ENCODE peak calls at places on chromosomes 11 and 22, in five cellular contexts. M is adrenal gland, R is IMR-90, Q is body of pancreas, H is K562. K is an unnamed sample.

GRCh38 chr22:29106839-29107238 is 34.0 kb downstream of the KREMEN1 start:
- DNase-seq in Q (no peak), R (no peak), H (no peak), M (no peak), K (no peak)

GRCh38 chr11:74844072-74844471 is 95.4 kb downstream of the RNF169 start:
- DNase-seq in R (no peak), H (no peak), M (no peak), Q (no peak), K (no peak)

GRCh38 chr11:17786824-17787525 is 52.4 kb downstream of the KCNC1 start:
- DNase-seq in H (no peak), R (peak; percentile 96), Q (no peak), M (no peak), K (peak; percentile 33)

GRCh38 chr11:2566223-2567025 is 121.6 kb downstream of the KCNQ1 start:
- DNase-seq in Q (peak; percentile 26), M (peak; percentile 61), H (peak; percentile 32), R (no peak), K (peak; percentile 58)

GRCh38 chr22:24994070-24994763 is 41.7 kb downstream of the KIAA1671 start:
- DNase-seq in H (no peak), Q (no peak), R (no peak), M (no peak), K (no peak)

GRCh38 chr11:38788591-38788990 is 2190.6 kb upstream of the RAG2 start:
- DNase-seq in R (no peak), Q (no peak), M (no peak), H (no peak), K (no peak)

GRCh38 chr11:73528420-73528819 is 69.5 kb downstream of the FAM168A start:
- DNase-seq in Q (no peak), R (no peak), M (no peak), H (no peak), K (no peak)

GRCh38 chr11:23079382-23079813 is 219.1 kb upstream of the CCDC179 start:
- DNase-seq in R (peak; percentile 82), H (no peak), M (no peak), Q (no peak), K (no peak)

GRCh38 chr11:22454461-22454860 is 116.3 kb downstream of the SLC17A6 start:
- DNase-seq in R (peak; percentile 42), M (no peak), Q (no peak), H (no peak), K (no peak)

GRCh38 chr11:119423459-119424254 is 685 bp upstream of the THY1 start:
- DNase-seq in R (peak; percentile 13), H (no peak), M (no peak), Q (no peak), K (no peak)

DNA sequence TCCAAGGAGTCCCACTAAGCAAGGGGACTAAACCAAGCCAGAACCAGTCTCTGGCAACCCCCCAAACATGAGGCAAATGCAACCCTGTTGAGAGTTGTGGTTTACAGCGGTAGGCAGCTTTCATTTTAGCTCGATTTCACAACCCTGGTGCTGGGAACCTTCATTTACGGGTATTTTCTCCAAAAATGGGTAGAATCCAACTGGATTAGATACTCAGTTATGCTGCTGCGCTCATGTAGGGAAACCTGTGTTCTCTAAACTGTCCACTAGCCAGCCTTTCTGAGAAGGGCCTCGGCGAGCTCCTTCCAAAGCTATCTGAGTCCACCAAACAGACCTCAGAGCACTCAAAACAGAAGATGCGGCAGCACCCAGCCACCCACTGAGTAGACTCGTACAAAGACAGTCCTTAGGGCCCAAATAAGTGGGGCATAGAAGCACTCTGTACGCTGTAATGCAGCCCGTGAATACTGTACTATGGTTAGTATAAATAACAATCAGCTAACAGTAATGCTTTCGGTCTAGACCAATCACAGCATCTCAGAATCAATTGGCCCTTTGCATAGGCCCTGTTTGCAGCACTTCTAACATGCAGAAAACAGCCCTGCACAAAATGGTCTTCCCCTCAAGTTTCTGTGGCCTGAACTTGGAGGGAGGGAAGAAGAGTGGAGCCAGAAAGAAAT is 104.7 kb downstream of the ETS1 start:
- DNase-seq in R (peak; percentile 46), H (no peak), Q (no peak), M (no peak), K (peak; percentile 77)
- TF ChIP-seq POLR2A in R (no peak), H (no peak), Q (no peak), M (no peak), K (no peak)

GRCh38 chr11:122153746-122154145 is 37.7 kb upstream of the BLID start:
- DNase-seq in Q (no peak), H (no peak), M (no peak), R (no peak), K (no peak)
- H3K4me3 ChIP-seq in Q (no peak overlapping the region), H (no peak overlapping the region), M (no peak overlapping the region), R (no peak overlapping the region), K (no peak overlapping the region)

GRCh38 chr11:64990222-64990918 is 6.4 kb downstream of the BATF2 start:
- DNase-seq in H (peak; percentile 54), Q (no peak), R (no peak), M (peak; percentile 61), K (peak; percentile 74)

GRCh38 chr11:64989416-64989815 is 7.4 kb downstream of the BATF2 start:
- DNase-seq in H (no peak), Q (no peak), M (no peak), R (no peak), K (no peak)

GRCh38 chr11:64987998-64988854 is 8.5 kb downstream of the BATF2 start:
- DNase-seq in M (no peak), Q (no peak), R (no peak), H (no peak), K (no peak)
- H3K4me1 ChIP-seq in M (peaks cover 7% of the 10 kb centered on the region), Q (peaks cover 5% of the 10 kb centered on the region), R (no peaks in the 10 kb centered on the region), H (peaks cover 22% of the 10 kb centered on the region), K (peaks cover 6% of the 10 kb centered on the region)

GRCh38 chr11:1353383-1354124 is 36.2 kb upstream of the BRSK2 start:
- DNase-seq in H (no peak), M (no peak), R (no peak), Q (no peak), K (peak; percentile 50)

GRCh38 chr11:1349074-1349931 is 39.9 kb upstream of the TOLLIP start:
- DNase-seq in M (no peak), R (no peak), Q (no peak), H (no peak), K (peak; percentile 57)

GRCh38 chr11:1350086-1350725 is 39.5 kb upstream of the BRSK2 start:
- DNase-seq in M (no peak), H (no peak), R (no peak), Q (no peak), K (peak; percentile 46)

GRCh38 chr11:1352696-1353382 is 36.9 kb upstream of the BRSK2 start:
- DNase-seq in R (no peak), Q (no peak), H (no peak), M (no peak), K (peak; percentile 24)

GRCh38 chr11:1351278-1351937 is 38.3 kb upstream of the BRSK2 start:
- DNase-seq in R (no peak), Q (no peak), M (no peak), H (peak; percentile 76), K (peak; percentile 14)
- TF ChIP-seq POLR2A in R (no peak), Q (no peak), M (no peak), H (peak; percentile 99), K (no peak)

GRCh38 chr22:27842994-27843431 is 41.5 kb upstream of the MN1 start:
- DNase-seq in M (no peak), Q (no peak), H (no peak), R (no peak), K (peak; percentile 64)
- H3K4me3 ChIP-seq in M (no peak overlapping the region), Q (no peak overlapping the region), H (no peak overlapping the region), R (no peak overlapping the region), K (no peak overlapping the region)